ENCODE peak calls at places on chromosomes 7 and 10, in seven cellular contexts. K is effector CD4-positive, alpha-beta T cell; D is ureter; U is RWPE1; B is naive thymus-derived CD8-positive, alpha-beta T cell; F is activated naive CD4-positive, alpha-beta T cell treated with anti-CD3 and anti-CD28 coated beads for 36 hours; L is activated CD4-positive, alpha-beta T cell treated with anti-CD3 and anti-CD28 coated beads for 48 hours. T is an unnamed sample.

GRCh38 chr10:128221128-128221527 is 94.9 kb upstream of the MKI67 start:
- DNase-seq in K (no peak), D (no peak), U (no peak), B (no peak), F (no peak), L (no peak), T (no peak)

GRCh38 chr10:102120142-102120986 is at the start of gene LDB1:
- DNase-seq in K (peak; percentile 56), D (peak; percentile 86), U (peak; percentile 81), B (peak; percentile 87), F (peak; percentile 72), L (peak; percentile 70), T (no peak)

GRCh38 chr10:34494012-34494411 is 321.1 kb downstream of the PARD3 start:
- DNase-seq in K (no peak), D (no peak), U (peak; percentile 71), B (no peak), F (no peak), L (no peak), T (no peak)

GRCh38 chr10:49369216-49370162 is 26.4 kb downstream of the DRGX start:
- DNase-seq in K (no peak), D (peak; percentile 26), U (no peak), B (no peak), F (no peak), L (no peak), T (no peak)

GRCh38 chr7:98315318-98315993 is 34.0 kb downstream of the BRI3 start:
- DNase-seq in K (no peak), D (no peak), U (no peak), B (no peak), F (no peak), L (no peak), T (no peak)

GRCh38 chr10:685613-686012 is 3.9 kb downstream of the DIP2C start:
- DNase-seq in K (no peak), D (no peak), U (no peak), B (no peak), F (no peak), L (no peak), T (no peak)

GRCh38 chr7:79837915-79838314 is 296.7 kb upstream of the GNAI1 start:
- DNase-seq in K (no peak), D (no peak), U (no peak), B (no peak), F (no peak), L (no peak), T (no peak)

GRCh38 chr10:124882313-124882712 is 59.6 kb upstream of the ZRANB1 start:
- DNase-seq in K (no peak), D (no peak), U (no peak), B (no peak), F (no peak), L (no peak), T (no peak)

GRCh38 chr7:70289067-70289466 is 690.8 kb downstream of the AUTS2 start:
- DNase-seq in K (no peak), D (no peak), U (no peak), B (no peak), F (no peak), L (no peak), T (no peak)

GRCh38 chr7:38411404-38411803 is 138.0 kb upstream of the TARP start:
- DNase-seq in K (no peak), D (no peak), U (no peak), B (no peak), F (no peak), L (peak; percentile 50), T (no peak)

T was measured in nucleus accumbens.